ENCODE peak calls at places on chromosomes 12 and 14, in four cellular contexts. B, R, K and I are unnamed samples.

GRCh38 chr12:63206494-63206893 is 55.5 kb upstream of the AVPR1A start:
- DNase-seq in K (no peak), B (no peak), R (no peak), I (no peak)

GRCh38 chr14:95647926-95648325 is 38.3 kb upstream of the TCL1B start:
- DNase-seq in K (no peak), R (no peak), B (no peak), I (no peak)

GRCh38 chr12:3744216-3744883 is 8.6 kb downstream of the CRACR2A start:
- DNase-seq in B (no peak), K (peak; percentile 14), R (peak; percentile 36), I (no peak)

GRCh38 chr14:28294834-28295440 is 471.6 kb upstream of the FOXG1 start:
- DNase-seq in R (peak; percentile 61), K (no peak), B (no peak), I (no peak)

GRCh38 chr14:70036665-70037064 is 152.1 kb downstream of the SLC8A3 start:
- DNase-seq in K (no peak), R (peak; percentile 56), B (no peak), I (no peak)

GRCh38 chr14:60686865-60687264 is 37.3 kb downstream of the SIX4 start:
- DNase-seq in R (no peak), K (no peak), B (no peak), I (no peak)

GRCh38 chr12:124392991-124393790 is 98.3 kb downstream of the RFLNA start:
- DNase-seq in K (peak; percentile 67), B (peak; percentile 87), R (peak; percentile 90), I (peak; percentile 88)

GRCh38 chr12:28035483-28035882 is 63.0 kb upstream of the PTHLH start:
- DNase-seq in R (no peak), K (no peak), B (no peak), I (no peak)

GRCh38 chr14:29836395-29836794 is 91.3 kb downstream of the PRKD1 start:
- DNase-seq in R (no peak), B (no peak), K (no peak), I (no peak)

GRCh38 chr12:92136021-92136735 is 9.5 kb downstream of the BTG1 start:
- DNase-seq in R (no peak), K (no peak), B (no peak), I (no peak)

GRCh38 chr14:101736071-101736470 is 25.4 kb upstream of the PPP2R5C start:
- DNase-seq in R (no peak), K (no peak), B (no peak), I (no peak)

GRCh38 chr14:32726516-32726915 is 212.2 kb upstream of the NPAS3 start:
- DNase-seq in R (no peak), B (no peak), K (no peak), I (no peak)

GRCh38 chr14:57729208-57730187 is 136.4 kb downstream of the SLC35F4 start:
- DNase-seq in R (no peak), B (no peak), K (peak; percentile 29), I (no peak)

GRCh38 chr12:89353188-89353822 is 1.0 kb upstream of the DUSP6 start:
- DNase-seq in K (peak; percentile 90), B (peak; percentile 7), R (peak; percentile 96), I (peak; percentile 52)

GRCh38 chr14:23486116-23486515 is 16.6 kb downstream of the NGDN start:
- DNase-seq in R (no peak), B (no peak), K (no peak), I (no peak)

GRCh38 chr14:35367056-35367372 is 37.5 kb downstream of the NFKBIA start:
- DNase-seq in B (no peak), K (no peak), R (no peak), I (no peak)

GRCh38 chr14:35365130-35366047 is 39.2 kb downstream of the NFKBIA start:
- DNase-seq in R (no peak), K (no peak), B (peak; percentile 51), I (peak; percentile 69)

GRCh38 chr14:35368139-35368460 is 36.4 kb downstream of the NFKBIA start:
- DNase-seq in B (no peak), R (no peak), K (no peak), I (no peak)

GRCh38 chr14:35366521-35366976 is 38.0 kb downstream of the NFKBIA start:
- DNase-seq in R (no peak), K (no peak), B (no peak), I (no peak)

DNA sequence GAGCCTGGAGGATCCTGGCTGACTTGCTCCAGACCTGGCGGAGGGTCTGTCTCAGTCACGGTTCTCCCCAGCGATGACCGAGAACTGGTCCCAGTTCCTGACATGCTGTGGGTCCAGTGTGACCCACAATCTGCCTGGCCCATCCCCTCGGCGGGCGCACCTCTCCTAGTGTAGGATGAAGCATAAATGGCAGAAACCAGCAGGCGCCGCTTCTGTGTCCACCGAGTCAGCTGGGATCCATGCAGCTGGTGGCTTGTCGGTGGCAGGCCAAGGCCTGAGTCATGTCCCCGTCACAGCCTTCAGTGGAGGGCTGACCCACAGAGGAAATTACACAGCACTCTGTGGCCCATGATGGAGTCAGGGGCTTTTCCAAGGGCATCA is 38.5 kb downstream of the NFKBIA start:
- DNase-seq in K (no peak), B (no peak), R (no peak), I (no peak)
- H3K4me1 ChIP-seq in K (no peaks in the 10 kb centered on the region), B (peaks cover 17% of the 10 kb centered on the region), R (peaks cover 15% of the 10 kb centered on the region), I (no peaks in the 10 kb centered on the region)

GRCh38 chr12:48832321-48833060 is 14.2 kb downstream of the CACNB3 start:
- DNase-seq in B (no peak), R (no peak), K (no peak), I (no peak)
- TF ChIP-seq CTCF in B (no peak), R (peak; percentile 33), K (peak; percentile 19), I (no peak)

GRCh38 chr12:57954768-57955167 is 13.4 kb downstream of the ATP23 start:
- DNase-seq in R (no peak), B (no peak), K (no peak), I (no peak)
- H3K27me3 ChIP-seq in R (no peaks in the 10 kb centered on the region), B (no peaks in the 10 kb centered on the region), K (no peaks in the 10 kb centered on the region), I (peaks cover 4% of the 10 kb centered on the region)

GRCh38 chr12:117036547-117036946 is 62.7 kb downstream of the TESC start:
- DNase-seq in R (no peak), K (no peak), B (no peak), I (no peak)

GRCh38 chr12:117034691-117035090 is 64.5 kb downstream of the TESC start:
- DNase-seq in K (no peak), B (no peak), R (peak; percentile 49), I (no peak)

GRCh38 chr12:117037296-117038022 is 61.8 kb downstream of the TESC start:
- DNase-seq in R (peak; percentile 47), K (no peak), B (no peak), I (no peak)

GRCh38 chr12:117035287-117035686 is 63.9 kb downstream of the TESC start:
- DNase-seq in K (no peak), B (no peak), R (peak; percentile 76), I (no peak)

DNA sequence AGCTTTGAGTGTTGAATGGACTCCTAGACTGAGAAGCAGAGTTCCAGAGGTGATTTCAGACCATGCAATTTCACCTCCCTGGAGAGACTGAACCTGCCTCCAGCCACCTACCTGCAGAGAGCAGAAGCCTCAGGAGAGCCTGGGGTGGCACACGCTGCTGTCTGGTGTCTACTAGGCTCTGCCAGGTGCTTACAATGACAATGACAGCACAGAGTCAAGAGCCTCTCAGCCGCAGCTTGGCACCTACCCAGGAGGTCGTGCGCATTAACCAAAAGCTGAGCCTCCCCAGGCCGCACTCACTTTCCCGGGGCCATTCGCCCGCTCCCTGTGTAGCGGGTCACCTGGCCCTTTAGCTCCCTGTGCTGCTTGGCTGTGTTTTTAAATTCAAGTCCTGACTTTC is 63.2 kb downstream of the TESC start:
- DNase-seq in K (no peak), B (no peak), R (no peak), I (no peak)
- H3K4me1 ChIP-seq in K (no peaks in the 10 kb centered on the region), B (peaks cover 12% of the 10 kb centered on the region), R (peaks cover 14% of the 10 kb centered on the region), I (peaks cover 9% of the 10 kb centered on the region)

DNA sequence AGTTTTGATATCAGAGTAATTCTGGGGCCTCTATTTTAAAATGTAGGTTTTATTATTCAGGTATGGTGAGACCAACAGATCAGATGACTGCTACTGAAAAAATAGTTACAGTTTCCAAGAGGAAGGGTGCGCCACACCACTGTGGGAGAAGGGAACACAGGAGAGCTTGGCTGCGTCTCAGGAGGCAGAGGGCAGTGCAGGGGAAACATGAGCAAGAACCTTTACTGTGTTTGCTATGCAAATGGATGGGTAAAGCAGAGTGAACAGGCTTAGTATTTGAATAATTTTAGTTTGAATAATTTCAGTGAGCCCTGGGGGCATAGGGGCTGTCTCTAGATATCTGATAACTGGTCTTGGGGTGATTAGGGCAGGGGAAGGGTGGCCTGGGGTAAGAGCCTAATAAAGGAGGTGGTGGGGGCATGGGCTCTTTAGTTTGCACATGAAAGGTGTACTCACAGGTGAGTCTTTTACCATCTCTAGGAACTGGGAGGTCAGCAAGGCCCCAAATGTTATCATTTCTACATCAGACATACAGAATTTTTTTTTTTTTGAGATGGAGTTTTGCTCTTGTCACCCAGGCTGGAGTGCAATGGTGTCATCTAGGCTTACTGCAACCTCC is 196.8 kb upstream of the NEDD1 start:
- DNase-seq in K (peak; percentile 72), R (peak; percentile 84), B (no peak), I (no peak)
- TF ChIP-seq CTCF in K (peak; percentile 50), R (peak; percentile 63), B (no peak), I (no peak)